ENCODE peak calls at places on chromosome 2, in seven cellular contexts. One of them, this sample, is unnamed.

GRCh38 chr2:220904015-220904414 is 668.1 kb downstream of the EPHA4 start:
- DNase-seq in SK-N-SH: no peak
- DNase-seq in K562: no peak
- DNase-seq in HCT116: no peak
- DNase-seq in HepG2: no peak
- DNase-seq in GM12878: no peak
- DNase-seq in H1: no peak
- DNase-seq in this sample: no peak

GRCh38 chr2:178227187-178227586 is 32.9 kb downstream of the OSBPL6 start:
- DNase-seq in SK-N-SH: no peak
- DNase-seq in HCT116: no peak
- DNase-seq in K562: no peak
- DNase-seq in GM12878: no peak
- DNase-seq in H1: no peak
- DNase-seq in HepG2: no peak
- DNase-seq in this sample: no peak

GRCh38 chr2:238728322-238729260 is 119.3 kb upstream of the TWIST2 start:
- DNase-seq in HCT116: no peak
- DNase-seq in K562: no peak
- DNase-seq in H1: no peak
- DNase-seq in GM12878: no peak
- DNase-seq in HepG2: no peak
- DNase-seq in SK-N-SH: peak; percentile 34
- DNase-seq in this sample: no peak

GRCh38 chr2:193538061-193538460 is 1343.3 kb upstream of the TMEFF2 start:
- DNase-seq in SK-N-SH: no peak
- DNase-seq in HepG2: no peak
- DNase-seq in K562: no peak
- DNase-seq in H1: no peak
- DNase-seq in HCT116: no peak
- DNase-seq in GM12878: no peak
- DNase-seq in this sample: no peak

GRCh38 chr2:135052997-135053474 is 944 bp downstream of the RAB3GAP1 start:
- DNase-seq in H1: no peak
- DNase-seq in GM12878: no peak
- DNase-seq in HCT116: no peak
- DNase-seq in SK-N-SH: no peak
- DNase-seq in HepG2: no peak
- DNase-seq in K562: peak; percentile 24
- DNase-seq in this sample: no peak

GRCh38 chr2:39379643-39380524 is 57.2 kb downstream of the MAP4K3 start:
- DNase-seq in HepG2: peak; percentile 59
- DNase-seq in SK-N-SH: peak; percentile 60
- DNase-seq in GM12878: peak; percentile 31
- DNase-seq in HCT116: peak; percentile 12
- DNase-seq in K562: peak; percentile 66
- DNase-seq in H1: no peak
- DNase-seq in this sample: no peak

GRCh38 chr2:114550895-114551793 is 108.7 kb downstream of the DPP10 start:
- DNase-seq in K562: peak; percentile 35
- DNase-seq in HCT116: no peak
- DNase-seq in HepG2: peak; percentile 74
- DNase-seq in SK-N-SH: peak; percentile 25
- DNase-seq in H1: peak; percentile 66
- DNase-seq in GM12878: no peak
- DNase-seq in this sample: peak; percentile 66

GRCh38 chr2:188628989-188629889 is 337.6 kb downstream of the GULP1 start:
- DNase-seq in SK-N-SH: no peak
- DNase-seq in HCT116: peak; percentile 7
- DNase-seq in K562: no peak
- DNase-seq in HepG2: no peak
- DNase-seq in GM12878: no peak
- DNase-seq in H1: no peak
- DNase-seq in this sample: no peak

GRCh38 chr2:171957061-171957460 is 34.8 kb downstream of the HAT1 start:
- DNase-seq in H1: no peak
- DNase-seq in HCT116: no peak
- DNase-seq in GM12878: no peak
- DNase-seq in SK-N-SH: no peak
- DNase-seq in K562: peak; percentile 22
- DNase-seq in HepG2: peak; percentile 24
- DNase-seq in this sample: no peak

GRCh38 chr2:234212534-234212933 is 162.0 kb downstream of the SPP2 start:
- DNase-seq in SK-N-SH: no peak
- DNase-seq in HepG2: no peak
- DNase-seq in K562: no peak
- DNase-seq in HCT116: no peak
- DNase-seq in H1: no peak
- DNase-seq in GM12878: no peak
- DNase-seq in this sample: no peak

GRCh38 chr2:81976998-81977397 is 1672.4 kb upstream of the LRRTM1 start:
- DNase-seq in SK-N-SH: no peak
- DNase-seq in K562: no peak
- DNase-seq in GM12878: no peak
- DNase-seq in HepG2: no peak
- DNase-seq in HCT116: no peak
- DNase-seq in H1: no peak
- DNase-seq in this sample: no peak

GRCh38 chr2:119282966-119283511 is 59.4 kb downstream of the STEAP3 start:
- DNase-seq in GM12878: no peak
- DNase-seq in HepG2: no peak
- DNase-seq in SK-N-SH: no peak
- DNase-seq in K562: no peak
- DNase-seq in H1: no peak
- DNase-seq in HCT116: no peak
- DNase-seq in this sample: no peak

GRCh38 chr2:222448806-222449205 is 24.5 kb downstream of the SGPP2 start:
- DNase-seq in K562: no peak
- DNase-seq in HepG2: no peak
- DNase-seq in HCT116: no peak
- DNase-seq in GM12878: no peak
- DNase-seq in SK-N-SH: no peak
- DNase-seq in H1: no peak
- DNase-seq in this sample: no peak

GRCh38 chr2:216109962-216110614 is 940 bp downstream of the XRCC5 start:
- DNase-seq in GM12878: no peak
- DNase-seq in H1: no peak
- DNase-seq in HCT116: peak; percentile 16
- DNase-seq in SK-N-SH: no peak
- DNase-seq in K562: no peak
- DNase-seq in HepG2: peak; percentile 46
- DNase-seq in this sample: peak; percentile 15

GRCh38 chr2:47129191-47129711 is 25.9 kb downstream of the STPG4 start:
- DNase-seq in HepG2: peak; percentile 58
- DNase-seq in H1: peak; percentile 53
- DNase-seq in SK-N-SH: no peak
- DNase-seq in GM12878: no peak
- DNase-seq in K562: no peak
- DNase-seq in HCT116: no peak
- DNase-seq in this sample: no peak

GRCh38 chr2:169767243-169767888 is 31.3 kb upstream of the SSB start:
- DNase-seq in GM12878: no peak
- DNase-seq in HCT116: peak; percentile 28
- DNase-seq in HepG2: peak; percentile 63
- DNase-seq in H1: peak; percentile 57
- DNase-seq in SK-N-SH: peak; percentile 63
- DNase-seq in K562: peak; percentile 77
- DNase-seq in this sample: peak; percentile 60

GRCh38 chr2:239693761-239694415 is 293.1 kb upstream of the HDAC4 start:
- DNase-seq in GM12878: no peak
- DNase-seq in H1: no peak
- DNase-seq in HepG2: no peak
- DNase-seq in SK-N-SH: no peak
- DNase-seq in HCT116: no peak
- DNase-seq in K562: no peak
- DNase-seq in this sample: no peak

GRCh38 chr2:74708296-74708695 is 54.2 kb downstream of the SEMA4F start:
- DNase-seq in HepG2: no peak
- DNase-seq in H1: no peak
- DNase-seq in SK-N-SH: no peak
- DNase-seq in K562: no peak
- DNase-seq in HCT116: no peak
- DNase-seq in GM12878: no peak
- DNase-seq in this sample: no peak

GRCh38 chr2:207227062-207227748 is 61.5 kb upstream of the KLF7 start:
- DNase-seq in H1: peak; percentile 69
- DNase-seq in HepG2: no peak
- DNase-seq in SK-N-SH: no peak
- DNase-seq in K562: no peak
- DNase-seq in GM12878: no peak
- DNase-seq in HCT116: no peak
- DNase-seq in this sample: no peak

GRCh38 chr2:238513346-238513745 is 86.6 kb downstream of the ASB1 start:
- DNase-seq in HCT116: peak; percentile 42
- DNase-seq in K562: peak; percentile 60
- DNase-seq in HepG2: peak; percentile 68
- DNase-seq in GM12878: no peak
- DNase-seq in SK-N-SH: peak; percentile 63
- DNase-seq in H1: peak; percentile 80
- DNase-seq in this sample: peak; percentile 54

GRCh38 chr2:83055338-83056010 is 1403.6 kb downstream of the SUCLG1 start:
- DNase-seq in GM12878: no peak
- DNase-seq in HCT116: no peak
- DNase-seq in HepG2: no peak
- DNase-seq in H1: no peak
- DNase-seq in SK-N-SH: no peak
- DNase-seq in K562: no peak
- DNase-seq in this sample: no peak

GRCh38 chr2:108212671-108213070 is 27.1 kb upstream of the SULT1C3 start:
- DNase-seq in H1: no peak
- DNase-seq in GM12878: no peak
- DNase-seq in HepG2: no peak
- DNase-seq in K562: no peak
- DNase-seq in HCT116: no peak
- DNase-seq in SK-N-SH: no peak
- DNase-seq in this sample: no peak

GRCh38 chr2:97707428-97708380 is 5.7 kb upstream of the ZAP70 start:
- DNase-seq in GM12878: no peak
- DNase-seq in SK-N-SH: no peak
- DNase-seq in HepG2: no peak
- DNase-seq in H1: no peak
- DNase-seq in K562: no peak
- DNase-seq in HCT116: no peak
- DNase-seq in this sample: no peak

GRCh38 chr2:172253190-172254052 is 150.7 kb upstream of the DLX2 start:
- DNase-seq in HepG2: peak; percentile 91
- DNase-seq in SK-N-SH: peak; percentile 34
- DNase-seq in H1: no peak
- DNase-seq in K562: peak; percentile 68
- DNase-seq in GM12878: no peak
- DNase-seq in HCT116: peak; percentile 100
- DNase-seq in this sample: no peak

DNA sequence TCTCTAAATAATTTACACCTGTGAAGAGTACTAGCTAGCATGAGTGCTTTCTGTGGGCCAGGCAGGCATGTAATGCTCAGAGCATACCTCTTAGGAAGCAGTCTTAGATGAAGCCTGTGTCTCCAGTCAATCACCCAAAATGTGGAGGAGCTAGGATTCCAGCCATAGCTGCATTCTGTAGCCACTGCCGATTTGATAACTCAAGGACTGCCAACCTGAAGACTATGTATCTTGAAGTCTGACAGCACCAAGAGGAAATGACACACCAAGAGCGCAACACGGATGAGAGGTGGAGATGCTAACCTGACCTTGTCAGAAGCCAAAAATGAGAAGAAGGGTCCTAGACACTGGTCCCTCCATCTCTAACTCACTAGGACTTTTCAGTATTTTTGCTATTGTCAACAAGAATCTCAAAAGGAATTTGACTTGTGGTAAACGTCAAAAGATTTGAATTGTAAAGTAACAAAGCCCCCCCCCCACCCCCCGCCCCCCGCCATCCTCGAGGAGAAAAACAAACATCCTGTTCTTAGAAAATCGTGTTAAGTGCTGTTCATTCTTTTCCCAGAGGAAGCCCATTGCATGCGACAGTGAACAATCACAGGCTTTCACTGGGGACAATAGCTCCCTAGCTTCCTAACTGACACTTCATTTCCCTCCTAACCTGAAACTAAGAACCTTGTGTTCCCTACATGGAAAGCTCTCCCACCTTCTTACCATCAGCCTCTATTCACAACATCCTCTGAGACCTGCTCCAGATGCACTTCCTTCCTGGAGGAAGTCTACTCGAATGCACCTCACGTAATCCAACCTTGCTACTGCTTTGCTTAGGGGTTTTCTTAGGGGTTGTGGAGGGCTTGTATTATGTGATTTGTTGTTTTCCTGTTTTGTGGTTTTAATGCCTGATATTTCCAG is 14.7 kb downstream of the CDC42EP3 start:
- DNase-seq in GM12878: no peak
- DNase-seq in HCT116: no peak
- DNase-seq in SK-N-SH: no peak
- DNase-seq in HepG2: no peak
- DNase-seq in K562: no peak
- DNase-seq in H1: no peak
- DNase-seq in this sample: no peak
- TF ChIP-seq JUND in GM12878: no peak
- TF ChIP-seq JUND in HCT116: no peak
- TF ChIP-seq JUND in SK-N-SH: no peak
- TF ChIP-seq JUND in HepG2: no peak
- TF ChIP-seq JUND in K562: no peak
- TF ChIP-seq JUND in H1: no peak
- TF ChIP-seq JUND in this sample: no peak

DNA sequence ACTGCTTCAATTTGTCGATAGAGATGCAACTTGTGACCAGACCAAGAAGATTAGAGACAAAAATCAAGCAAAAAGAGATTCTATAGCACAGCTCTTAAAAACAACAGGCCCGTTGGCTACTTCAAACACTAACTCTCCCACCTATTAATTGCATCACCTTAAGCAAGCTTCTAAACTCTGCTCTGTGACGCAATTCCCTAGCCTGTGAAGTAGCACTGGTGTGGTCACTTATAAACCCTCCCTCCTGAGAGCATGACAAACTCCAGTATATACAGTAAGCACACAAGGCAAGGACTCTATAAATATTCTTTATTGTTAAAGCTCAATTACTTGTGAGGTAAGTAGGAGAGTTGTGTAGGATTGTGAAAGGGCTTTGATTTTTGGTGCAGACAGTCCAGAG is 72.3 kb downstream of the CMPK2 start:
- DNase-seq in GM12878: no peak
- DNase-seq in K562: no peak
- DNase-seq in HCT116: no peak
- DNase-seq in SK-N-SH: no peak
- DNase-seq in HepG2: peak; percentile 47
- DNase-seq in H1: no peak
- DNase-seq in this sample: no peak
- TF ChIP-seq JUND in GM12878: no peak
- TF ChIP-seq JUND in K562: no peak
- TF ChIP-seq JUND in HCT116: no peak
- TF ChIP-seq JUND in SK-N-SH: no peak
- TF ChIP-seq JUND in HepG2: no peak
- TF ChIP-seq JUND in H1: no peak
- TF ChIP-seq JUND in this sample: no peak

GRCh38 chr2:71462641-71463341 is 9.4 kb downstream of the DYSF start:
- DNase-seq in HCT116: no peak
- DNase-seq in GM12878: no peak
- DNase-seq in SK-N-SH: no peak
- DNase-seq in HepG2: no peak
- DNase-seq in K562: no peak
- DNase-seq in H1: peak; percentile 44
- DNase-seq in this sample: no peak
- TF ChIP-seq JUND in HCT116: no peak
- TF ChIP-seq JUND in GM12878: no peak
- TF ChIP-seq JUND in SK-N-SH: no peak
- TF ChIP-seq JUND in HepG2: no peak
- TF ChIP-seq JUND in K562: no peak
- TF ChIP-seq JUND in H1: no peak
- TF ChIP-seq JUND in this sample: no peak

GRCh38 chr2:70851704-70852103 is 16.1 kb upstream of the CD207 start:
- DNase-seq in GM12878: peak; percentile 73
- DNase-seq in H1: no peak
- DNase-seq in HCT116: no peak
- DNase-seq in HepG2: no peak
- DNase-seq in SK-N-SH: no peak
- DNase-seq in K562: no peak
- DNase-seq in this sample: no peak
- TF ChIP-seq JUND in GM12878: no peak
- TF ChIP-seq JUND in H1: no peak
- TF ChIP-seq JUND in HCT116: no peak
- TF ChIP-seq JUND in HepG2: no peak
- TF ChIP-seq JUND in SK-N-SH: no peak
- TF ChIP-seq JUND in K562: no peak
- TF ChIP-seq JUND in this sample: no peak